ENCODE peak calls at places on chromosomes 11 and 22, in four cellular contexts. One of them, this sample, is unnamed.

GRCh38 chr22:19821523-19822300 is 33.0 kb downstream of the GNB1L start:
- DNase-seq in K562: no peak
- DNase-seq in GM12878: no peak
- DNase-seq in IMR-90: no peak
- DNase-seq in this sample: no peak

GRCh38 chr11:94048310-94048709 is 27.2 kb downstream of the HEPHL1 start:
- DNase-seq in IMR-90: no peak
- DNase-seq in K562: no peak
- DNase-seq in GM12878: no peak
- DNase-seq in this sample: no peak

GRCh38 chr11:117823294-117823940 is 1.1 kb downstream of the FXYD2 start:
- DNase-seq in GM12878: no peak
- DNase-seq in K562: no peak
- DNase-seq in IMR-90: no peak
- DNase-seq in this sample: no peak

GRCh38 chr11:65489706-65490310 is 9.0 kb upstream of the MALAT1 start:
- DNase-seq in GM12878: no peak
- DNase-seq in IMR-90: no peak
- DNase-seq in K562: no peak
- DNase-seq in this sample: no peak

GRCh38 chr11:125452125-125452470 is 44.0 kb downstream of the FEZ1 start:
- DNase-seq in GM12878: no peak
- DNase-seq in K562: no peak
- DNase-seq in IMR-90: no peak
- DNase-seq in this sample: peak; percentile 45

GRCh38 chr11:63667993-63668392 is 3.2 kb downstream of the ATL3 start:
- DNase-seq in GM12878: no peak
- DNase-seq in IMR-90: peak; percentile 97
- DNase-seq in K562: no peak
- DNase-seq in this sample: no peak

GRCh38 chr11:123103326-123103980 is 41.5 kb upstream of the HSPA8 start:
- DNase-seq in IMR-90: peak; percentile 75
- DNase-seq in K562: peak; percentile 33
- DNase-seq in GM12878: no peak
- DNase-seq in this sample: no peak

GRCh38 chr11:83033972-83034672 is 37.6 kb downstream of the RAB30 start:
- DNase-seq in GM12878: no peak
- DNase-seq in K562: no peak
- DNase-seq in IMR-90: peak; percentile 71
- DNase-seq in this sample: no peak

GRCh38 chr22:25853501-25853900 is 111.5 kb downstream of the MYO18B start:
- DNase-seq in IMR-90: no peak
- DNase-seq in K562: peak; percentile 39
- DNase-seq in GM12878: no peak
- DNase-seq in this sample: no peak

GRCh38 chr22:35326854-35327562 is 27.3 kb downstream of the TOM1 start:
- DNase-seq in IMR-90: no peak
- DNase-seq in GM12878: no peak
- DNase-seq in K562: no peak
- DNase-seq in this sample: no peak

GRCh38 chr22:32951081-32951806 is 106.9 kb downstream of the SYN3 start:
- DNase-seq in IMR-90: no peak
- DNase-seq in GM12878: no peak
- DNase-seq in K562: no peak
- DNase-seq in this sample: peak; percentile 68

GRCh38 chr11:115498354-115498753 is 5.9 kb downstream of the CADM1 start:
- DNase-seq in IMR-90: no peak
- DNase-seq in K562: no peak
- DNase-seq in GM12878: no peak
- DNase-seq in this sample: no peak

GRCh38 chr11:2812371-2812991 is 73.1 kb downstream of the CDKN1C start:
- DNase-seq in IMR-90: no peak
- DNase-seq in K562: no peak
- DNase-seq in GM12878: no peak
- DNase-seq in this sample: no peak

GRCh38 chr11:473975-474785 is 24.1 kb downstream of the PTDSS2 start:
- DNase-seq in K562: no peak
- DNase-seq in GM12878: no peak
- DNase-seq in IMR-90: no peak
- DNase-seq in this sample: no peak

GRCh38 chr11:74650498-74650897 is 58.1 kb downstream of the POLD3 start:
- DNase-seq in K562: no peak
- DNase-seq in GM12878: no peak
- DNase-seq in IMR-90: peak; percentile 100
- DNase-seq in this sample: no peak

GRCh38 chr22:39302431-39302960 is 16.9 kb downstream of the RPL3 start:
- DNase-seq in K562: no peak
- DNase-seq in GM12878: no peak
- DNase-seq in IMR-90: no peak
- DNase-seq in this sample: no peak

DNA sequence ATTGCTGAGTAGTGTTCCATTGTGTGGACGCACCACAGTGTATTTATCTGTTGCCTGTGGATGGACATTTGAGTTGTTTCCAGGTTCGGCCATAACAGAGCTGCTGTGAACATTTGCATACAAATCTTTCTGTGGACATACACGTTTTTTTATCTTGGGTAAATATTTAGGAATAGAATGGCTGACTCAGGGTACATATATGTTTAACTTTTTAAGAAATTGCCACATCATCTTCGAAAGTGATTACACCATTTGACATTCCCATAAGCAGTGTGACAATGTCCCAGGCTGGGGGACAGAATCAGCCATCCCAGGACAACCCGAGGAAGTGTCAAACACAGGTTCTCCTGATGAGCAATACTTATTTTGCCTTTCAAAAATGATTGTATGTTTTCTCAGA is 87.9 kb downstream of the OSBP2 start:
- DNase-seq in GM12878: no peak
- DNase-seq in K562: no peak
- DNase-seq in IMR-90: peak; percentile 54
- DNase-seq in this sample: no peak
- TF ChIP-seq CHD1 in GM12878: no peak
- TF ChIP-seq CHD1 in K562: no peak
- TF ChIP-seq CHD1 in IMR-90: no peak
- TF ChIP-seq CHD1 in this sample: no peak

DNA sequence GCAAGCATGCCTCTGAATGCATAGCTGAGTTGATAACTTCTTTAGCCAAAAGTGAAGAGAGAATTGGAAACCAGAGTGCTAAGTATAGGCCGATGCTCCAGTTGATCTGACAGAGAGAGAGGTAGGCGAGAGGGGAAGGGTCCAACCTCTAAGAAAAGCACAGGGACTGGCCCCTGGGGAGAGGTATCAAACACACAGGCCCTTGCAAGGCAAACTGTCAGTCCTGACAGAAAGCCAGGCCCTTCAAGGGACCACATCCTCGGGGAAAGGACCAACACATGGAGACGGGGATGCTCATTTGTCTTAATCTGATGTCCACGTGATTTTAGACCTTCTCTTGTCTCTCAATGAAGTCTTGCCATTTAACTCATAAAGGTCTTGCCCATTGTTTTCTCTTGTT is 43.9 kb upstream of the SPATA19 start:
- DNase-seq in IMR-90: no peak
- DNase-seq in K562: no peak
- DNase-seq in GM12878: no peak
- DNase-seq in this sample: no peak
- TF ChIP-seq CHD1 in IMR-90: no peak
- TF ChIP-seq CHD1 in K562: no peak
- TF ChIP-seq CHD1 in GM12878: no peak
- TF ChIP-seq CHD1 in this sample: no peak

GRCh38 chr22:48869788-48870187 is 957.9 kb downstream of the BRD1 start:
- DNase-seq in IMR-90: no peak
- DNase-seq in GM12878: no peak
- DNase-seq in K562: no peak
- DNase-seq in this sample: no peak

GRCh38 chr22:48869161-48869560 is 958.5 kb downstream of the BRD1 start:
- DNase-seq in K562: no peak
- DNase-seq in IMR-90: no peak
- DNase-seq in GM12878: no peak
- DNase-seq in this sample: no peak

GRCh38 chr22:48868554-48868953 is 959.1 kb downstream of the BRD1 start:
- DNase-seq in K562: no peak
- DNase-seq in GM12878: no peak
- DNase-seq in IMR-90: no peak
- DNase-seq in this sample: no peak

GRCh38 chr22:48871176-48871840 is 956.4 kb downstream of the BRD1 start:
- DNase-seq in GM12878: no peak
- DNase-seq in K562: no peak
- DNase-seq in IMR-90: no peak
- DNase-seq in this sample: no peak

GRCh38 chr22:48870436-48870835 is 957.2 kb downstream of the BRD1 start:
- DNase-seq in K562: no peak
- DNase-seq in GM12878: no peak
- DNase-seq in IMR-90: no peak
- DNase-seq in this sample: no peak
- TF ChIP-seq CHD1 in K562: no peak
- TF ChIP-seq CHD1 in GM12878: no peak
- TF ChIP-seq CHD1 in IMR-90: no peak
- TF ChIP-seq CHD1 in this sample: no peak

GRCh38 chr11:71490731-71491390 is 36.2 kb upstream of the KRTAP5-7 start:
- DNase-seq in IMR-90: no peak
- DNase-seq in GM12878: no peak
- DNase-seq in K562: no peak
- DNase-seq in this sample: no peak
- TF ChIP-seq CHD1 in IMR-90: no peak
- TF ChIP-seq CHD1 in GM12878: no peak
- TF ChIP-seq CHD1 in K562: no peak
- TF ChIP-seq CHD1 in this sample: no peak

DNA sequence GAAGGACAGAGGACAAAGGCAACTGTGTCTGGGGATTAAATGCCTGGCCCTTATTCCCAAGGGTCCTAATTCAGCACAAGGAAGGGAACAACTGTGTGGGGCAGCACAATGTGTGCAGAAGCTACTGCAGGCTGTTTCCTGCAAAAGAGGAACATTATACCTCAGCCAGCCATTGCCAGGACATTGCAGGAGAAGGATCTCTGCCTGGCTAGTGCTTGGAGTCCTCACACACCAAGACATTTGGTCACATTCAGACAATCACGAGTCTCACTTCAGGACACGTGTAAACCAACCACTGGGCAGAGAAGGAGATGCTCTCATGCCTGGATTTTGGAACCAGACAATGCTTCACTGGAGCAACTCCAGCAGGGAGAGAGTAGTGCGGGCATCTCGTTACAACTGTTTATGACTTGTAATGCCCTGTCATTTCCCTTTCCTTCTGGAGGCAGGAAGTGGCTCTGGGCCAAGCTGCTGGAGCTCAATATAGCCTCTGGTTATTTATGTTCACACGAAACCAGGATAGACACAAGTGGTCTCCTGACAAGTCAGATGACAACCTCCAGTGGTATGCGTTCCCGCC is 23.9 kb upstream of the ZC3H12C start:
- DNase-seq in K562: no peak
- DNase-seq in GM12878: no peak
- DNase-seq in IMR-90: peak; percentile 88
- DNase-seq in this sample: no peak
- TF ChIP-seq CHD1 in K562: no peak
- TF ChIP-seq CHD1 in GM12878: no peak
- TF ChIP-seq CHD1 in IMR-90: no peak
- TF ChIP-seq CHD1 in this sample: no peak

DNA sequence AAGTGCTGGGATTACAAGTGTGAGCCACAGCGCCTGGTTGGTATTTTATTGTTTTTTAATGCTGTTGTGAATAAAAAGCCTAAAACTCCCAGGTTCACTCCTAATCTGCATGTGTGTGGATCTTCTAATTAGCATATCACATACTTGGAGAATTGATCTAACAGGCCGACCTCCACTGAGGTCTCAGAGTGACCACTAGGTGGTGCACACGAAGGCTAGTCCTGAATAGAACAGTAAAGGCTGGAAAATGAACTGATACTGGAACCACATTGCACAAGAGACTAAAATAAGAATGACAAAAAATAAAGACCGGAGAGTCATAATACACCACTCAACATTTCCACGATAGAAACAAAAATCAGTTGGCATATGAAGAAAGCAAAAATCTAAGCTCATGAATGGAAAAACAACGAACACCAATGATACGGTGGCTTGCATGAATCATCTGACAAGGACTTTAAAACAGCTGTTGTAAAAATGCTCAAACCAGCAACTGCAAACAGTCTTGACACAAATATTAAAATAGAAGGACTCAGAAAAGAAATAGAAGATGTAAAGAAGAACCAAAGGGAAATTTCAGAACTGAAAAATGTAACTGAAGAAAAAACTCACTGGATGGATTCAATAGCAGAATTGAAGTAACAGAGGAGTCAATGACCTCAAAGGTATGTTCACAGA is 19.2 kb downstream of the PIM3 start:
- DNase-seq in GM12878: no peak
- DNase-seq in IMR-90: no peak
- DNase-seq in K562: peak; percentile 45
- DNase-seq in this sample: peak; percentile 57
- TF ChIP-seq CHD1 in GM12878: no peak
- TF ChIP-seq CHD1 in IMR-90: no peak
- TF ChIP-seq CHD1 in K562: no peak
- TF ChIP-seq CHD1 in this sample: no peak

GRCh38 chr11:112942966-112943643 is 18.1 kb upstream of the NCAM1 start:
- DNase-seq in IMR-90: no peak
- DNase-seq in GM12878: no peak
- DNase-seq in K562: no peak
- DNase-seq in this sample: no peak
- TF ChIP-seq CHD1 in IMR-90: no peak
- TF ChIP-seq CHD1 in GM12878: no peak
- TF ChIP-seq CHD1 in K562: no peak
- TF ChIP-seq CHD1 in this sample: no peak